ENCODE peak calls at places on chromosomes 13 and 19, in eight cellular contexts. W is GM10248, T is foreskin keratinocyte, H is cardiac fibroblast, E is lower lobe of right lung, Y is mesothelial cell of epicardium, O is omental fat pad, F is dorsolateral prefrontal cortex. G is an unnamed sample.

GRCh38 chr19:54478677-54479266 is 5.7 kb upstream of the CDC42EP5 start:
- DNase-seq in E (no peak), F (no peak), W (peak; percentile 50), O (no peak), Y (no peak), H (peak; percentile 66), T (no peak), G (no peak)

GRCh38 chr13:92187378-92187989 is 789.1 kb downstream of the GPC5 start:
- DNase-seq in E (no peak), Y (no peak), F (no peak), O (no peak), W (peak; percentile 33), H (peak; percentile 63), T (peak; percentile 3), G (no peak)

GRCh38 chr13:27851481-27851880 is 59.2 kb downstream of the GSX1 start:
- DNase-seq in W (no peak), F (no peak), H (no peak), T (no peak), O (no peak), E (no peak), Y (no peak), G (no peak)

GRCh38 chr13:46354143-46355087 is 32.6 kb downstream of the RUBCNL start:
- DNase-seq in Y (no peak), E (no peak), H (peak; percentile 85), F (no peak), T (peak; percentile 95), O (no peak), W (no peak), G (peak; percentile 57)

GRCh38 chr13:113918981-113919646 is 54.8 kb downstream of the C13orf46 start:
- DNase-seq in F (no peak), W (no peak), T (no peak), Y (peak; percentile 36), O (no peak), E (no peak), H (no peak), G (no peak)

GRCh38 chr13:27375686-27376326 is 48.6 kb upstream of the GTF3A start:
- DNase-seq in F (no peak), O (peak; percentile 57), W (peak; percentile 60), E (peak; percentile 61), H (peak; percentile 82), T (no peak), Y (peak; percentile 83), G (no peak)

GRCh38 chr13:88958821-88959220 is 1287.7 kb downstream of the SLITRK5 start:
- DNase-seq in Y (no peak), T (no peak), H (no peak), F (no peak), O (no peak), W (no peak), E (no peak), G (no peak)

GRCh38 chr13:111227405-111227804 is 93.0 kb upstream of the TEX29 start:
- DNase-seq in T (no peak), W (no peak), O (no peak), E (no peak), F (no peak), H (no peak), Y (no peak), G (no peak)

GRCh38 chr13:74644239-74644638 is 510.0 kb upstream of the KLF12 start:
- DNase-seq in E (no peak), W (no peak), Y (no peak), H (peak; percentile 28), O (no peak), F (no peak), T (no peak), G (no peak)

GRCh38 chr13:50075619-50076097 is 60.4 kb downstream of the KCNRG start:
- DNase-seq in E (no peak), H (no peak), W (no peak), Y (no peak), O (no peak), T (no peak), F (no peak), G (no peak)

GRCh38 chr19:28868836-28869235 is 344.1 kb downstream of the UQCRFS1 start:
- DNase-seq in O (no peak), Y (no peak), E (no peak), F (no peak), T (no peak), W (no peak), H (no peak), G (no peak)

GRCh38 chr19:46542428-46543230 is 47.0 kb upstream of the PNMA8B start:
- DNase-seq in O (peak; percentile 100), F (peak; percentile 94), E (peak; percentile 95), Y (peak; percentile 85), W (peak; percentile 76), H (peak; percentile 92), T (peak; percentile 29), G (peak; percentile 74)

GRCh38 chr13:38582133-38582532 is 104.7 kb upstream of the FREM2 start:
- DNase-seq in Y (no peak), W (peak; percentile 10), T (no peak), F (no peak), H (peak; percentile 45), O (no peak), E (no peak), G (no peak)

GRCh38 chr13:53342623-53343022 is 314.0 kb downstream of the OLFM4 start:
- DNase-seq in T (no peak), Y (no peak), F (no peak), W (no peak), O (no peak), E (no peak), H (no peak), G (no peak)

GRCh38 chr13:112153846-112154245 is 86.9 kb downstream of the SOX1 start:
- DNase-seq in O (no peak), H (no peak), T (no peak), E (no peak), F (no peak), W (no peak), Y (no peak), G (no peak)

GRCh38 chr13:35840991-35841604 is 290.1 kb downstream of the DCLK1 start:
- DNase-seq in T (no peak), O (no peak), E (no peak), F (no peak), W (no peak), Y (no peak), H (no peak), G (no peak)

GRCh38 chr19:38482496-38482895 is 49.0 kb downstream of the RYR1 start:
- DNase-seq in O (no peak), F (no peak), Y (no peak), H (no peak), W (no peak), T (no peak), E (no peak), G (no peak)

GRCh38 chr13:39481493-39481892 is 121.5 kb downstream of the LHFPL6 start:
- DNase-seq in T (no peak), H (no peak), O (no peak), F (no peak), E (no peak), Y (no peak), W (no peak), G (no peak)

DNA sequence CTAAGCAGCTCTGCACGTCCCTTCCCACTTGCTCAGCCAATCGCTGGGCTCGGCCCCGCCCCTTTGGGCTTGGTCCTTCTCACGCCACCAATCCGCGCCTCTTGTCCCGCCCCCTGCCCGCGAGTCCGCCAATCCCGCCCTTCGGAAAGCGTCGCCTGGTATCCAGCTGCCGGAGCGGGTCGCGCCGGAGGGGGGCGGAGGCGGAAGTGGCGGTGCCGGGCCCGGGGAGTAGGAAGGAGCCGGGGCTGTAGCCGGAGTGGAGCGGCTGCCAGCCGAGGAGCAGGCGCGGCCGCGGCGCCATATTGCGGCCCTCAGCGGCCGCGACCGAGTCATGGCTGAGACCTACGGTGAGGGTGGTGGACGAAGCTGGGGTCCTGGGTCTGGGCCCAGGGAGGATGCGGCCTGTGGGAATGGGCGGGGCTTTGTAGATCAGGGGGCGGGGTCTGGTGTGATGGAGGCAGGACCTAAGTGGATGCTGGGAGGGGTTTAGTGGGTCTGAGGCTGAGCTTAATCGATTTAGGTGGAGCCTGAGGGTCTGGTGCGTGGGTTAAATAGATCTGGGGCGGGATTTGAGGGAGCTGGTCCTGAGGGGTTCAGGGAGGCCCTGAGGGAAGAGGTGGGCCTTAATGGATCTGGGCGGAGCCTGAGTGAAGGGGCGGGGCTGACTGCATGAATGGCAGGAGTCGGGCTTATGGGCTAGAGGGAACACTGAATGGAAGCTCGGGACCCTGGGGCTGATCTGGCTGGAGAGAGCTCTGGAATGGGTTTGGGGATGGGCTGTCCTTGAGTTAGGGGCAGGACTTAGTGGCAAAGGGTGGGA is at the start of gene RAB4B:
- DNase-seq in O (peak; percentile 99), E (peak; percentile 100), W (peak; percentile 95), Y (peak; percentile 100), T (peak; percentile 97), F (peak; percentile 100), H (peak; percentile 100), G (peak; percentile 99)
- TF ChIP-seq CTCF in O (no peak), E (no peak), W (no peak), Y (no peak), T (no peak), F (peak; percentile 38), H (no peak), G (no peak)

GRCh38 chr13:82740442-82740841 is 1141.8 kb downstream of the SLITRK1 start:
- DNase-seq in O (no peak), H (no peak), F (no peak), W (no peak), E (no peak), Y (no peak), T (no peak), G (no peak)

DNA sequence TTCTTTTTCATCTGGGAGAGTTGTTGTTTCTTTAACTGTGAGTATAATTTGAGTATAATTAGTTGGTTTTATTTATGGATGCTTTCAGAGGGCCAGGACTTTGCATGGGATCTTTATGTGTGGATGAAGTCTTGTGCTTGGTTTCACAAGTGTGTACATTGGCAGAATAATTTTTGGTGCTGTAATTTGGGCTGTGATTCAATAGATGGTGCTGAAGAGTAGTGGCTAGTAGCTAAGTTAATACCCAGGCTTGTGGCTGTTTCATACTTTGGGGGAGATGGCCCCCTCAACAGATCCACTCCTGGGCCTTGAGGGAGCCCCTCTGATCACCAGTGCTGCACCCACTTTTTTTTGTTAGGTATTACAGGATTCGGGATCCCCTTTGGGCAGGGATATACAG is 1142.4 kb downstream of the SLITRK1 start:
- DNase-seq in H (peak; percentile 24), F (no peak), Y (no peak), W (no peak), O (no peak), E (no peak), T (no peak), G (no peak)
- TF ChIP-seq CTCF in H (no peak), F (no peak), Y (no peak), W (no peak), O (no peak), E (no peak), T (no peak), G (no peak)

DNA sequence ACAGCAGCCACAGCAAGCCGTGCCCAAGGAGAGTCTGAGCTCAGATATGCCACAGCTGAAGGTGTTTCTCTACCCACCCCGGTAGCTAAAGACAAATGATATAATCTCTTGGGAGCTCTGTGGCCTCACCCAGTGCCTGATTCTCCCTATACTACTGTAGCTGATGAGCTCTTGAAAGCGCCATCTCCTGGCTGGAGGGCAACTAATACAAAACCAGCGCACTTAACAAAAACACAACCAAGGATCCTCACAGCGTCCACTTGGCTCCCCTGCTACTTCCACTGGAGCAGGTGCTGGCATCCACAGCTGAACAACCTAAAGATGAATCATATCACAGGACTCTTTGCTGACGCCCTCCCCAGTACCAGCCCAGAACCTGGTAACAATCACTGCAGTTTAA is 1212.0 kb downstream of the PCDH17 start:
- DNase-seq in T (no peak), H (no peak), Y (no peak), O (no peak), E (no peak), F (no peak), W (no peak), G (no peak)
- TF ChIP-seq CTCF in T (no peak), H (no peak), Y (no peak), O (no peak), E (no peak), F (no peak), W (no peak), G (no peak)

GRCh38 chr13:33610471-33611015 is 207.4 kb upstream of the RFC3 start:
- DNase-seq in Y (no peak), H (peak; percentile 44), W (no peak), E (peak; percentile 52), T (no peak), O (no peak), F (peak; percentile 78), G (no peak)
- TF ChIP-seq CTCF in Y (no peak), H (no peak), W (no peak), E (no peak), T (no peak), O (no peak), F (no peak), G (no peak)